ENCODE peak calls at places on chromosomes 6 and 20, in six cellular contexts. E, A, O, Q, G and K are unnamed samples.

GRCh38 chr6:3209114-3210023 is 18.1 kb downstream of the TUBB2B start:
- DNase-seq in O (peak; percentile 87), A (peak; percentile 44), G (peak; percentile 36), Q (peak; percentile 62), E (peak; percentile 60), K (no peak)

GRCh38 chr6:128739112-128739511 is 143.8 kb upstream of the LAMA2 start:
- DNase-seq in G (no peak), O (no peak), E (no peak), A (no peak), Q (no peak), K (no peak)

GRCh38 chr6:152380993-152381898 is 255.9 kb downstream of the SYNE1 start:
- DNase-seq in A (peak; percentile 63), Q (peak; percentile 86), O (no peak), E (no peak), G (peak; percentile 41), K (no peak)

GRCh38 chr6:14321992-14322772 is 204.6 kb downstream of the CD83 start:
- DNase-seq in G (no peak), Q (no peak), A (no peak), E (no peak), O (no peak), K (no peak)

GRCh38 chr6:56613247-56613851 is 29.3 kb downstream of the DST start:
- DNase-seq in Q (no peak), G (no peak), E (no peak), A (no peak), O (no peak), K (no peak)

GRCh38 chr20:11136691-11137090 is 462.9 kb upstream of the JAG1 start:
- DNase-seq in Q (no peak), A (no peak), O (no peak), G (no peak), E (no peak), K (no peak)

GRCh38 chr20:46720776-46721425 is 11.5 kb downstream of the SLC2A10 start:
- DNase-seq in A (no peak), Q (no peak), E (no peak), G (no peak), O (no peak), K (no peak)

GRCh38 chr6:165791876-165792437 is 128.9 kb upstream of the PDE10A start:
- DNase-seq in G (no peak), E (no peak), A (no peak), Q (no peak), O (no peak), K (no peak)

GRCh38 chr20:6665161-6665560 is 102.3 kb upstream of the BMP2 start:
- DNase-seq in E (no peak), A (no peak), Q (no peak), G (no peak), O (no peak), K (no peak)

GRCh38 chr20:52349806-52350205 is 158.2 kb upstream of the ZFP64 start:
- DNase-seq in Q (no peak), A (no peak), E (no peak), G (no peak), O (no peak), K (no peak)

GRCh38 chr6:79861023-79861422 is 86.3 kb downstream of the ELOVL4 start:
- DNase-seq in E (no peak), Q (no peak), A (no peak), O (no peak), G (no peak), K (peak; percentile 42)

GRCh38 chr20:61295249-61295648 is 43.2 kb downstream of the CDH4 start:
- DNase-seq in O (no peak), E (no peak), G (no peak), Q (no peak), A (no peak), K (no peak)

GRCh38 chr20:41034239-41034638 is 5.6 kb downstream of the TOP1 start:
- DNase-seq in Q (no peak), G (no peak), A (no peak), O (no peak), E (no peak), K (no peak)

GRCh38 chr6:34559651-34560365 is 3.7 kb upstream of the SPDEF start:
- DNase-seq in E (no peak), A (no peak), G (no peak), O (no peak), Q (no peak), K (no peak)

GRCh38 chr20:1945134-1945618 is 48.7 kb downstream of the PDYN start:
- DNase-seq in Q (peak; percentile 83), O (peak; percentile 6), A (peak; percentile 68), E (no peak), G (peak; percentile 35), K (no peak)

GRCh38 chr6:27593200-27593818 is 120.4 kb upstream of the ZNF184 start:
- DNase-seq in Q (peak; percentile 2), O (no peak), E (no peak), G (no peak), A (no peak), K (no peak)

GRCh38 chr6:139530551-139530950 is 156.1 kb upstream of the CITED2 start:
- DNase-seq in E (no peak), Q (no peak), A (no peak), G (no peak), O (no peak), K (no peak)

GRCh38 chr20:32482251-32483220 is 102.6 kb downstream of the NOL4L start:
- DNase-seq in Q (no peak), O (peak; percentile 75), G (peak; percentile 55), A (no peak), E (peak; percentile 15), K (no peak)

GRCh38 chr20:63163596-63164560 is 52.1 kb downstream of the YTHDF1 start:
- DNase-seq in A (no peak), G (no peak), O (no peak), E (no peak), Q (peak; percentile 92), K (no peak)

GRCh38 chr6:6386010-6386409 is 65.5 kb upstream of the F13A1 start:
- DNase-seq in O (no peak), E (no peak), G (no peak), Q (peak; percentile 60), A (no peak), K (no peak)

GRCh38 chr20:23143986-23144695 is 58.0 kb upstream of the CD93 start:
- DNase-seq in E (no peak), Q (no peak), O (no peak), G (no peak), A (no peak), K (no peak)

GRCh38 chr6:109791301-109791700 is 100.2 kb downstream of the FIG4 start:
- DNase-seq in Q (peak; percentile 25), O (no peak), G (no peak), A (no peak), E (no peak), K (no peak)

GRCh38 chr20:11274137-11274536 is 600.3 kb upstream of the JAG1 start:
- DNase-seq in G (no peak), E (no peak), Q (peak; percentile 88), O (no peak), A (no peak), K (no peak)

GRCh38 chr20:19269737-19270325 is 57.4 kb downstream of the SLC24A3 start:
- DNase-seq in G (no peak), A (no peak), E (no peak), Q (no peak), O (no peak), K (no peak)

GRCh38 chr20:20915855-20916254 is 190.3 kb downstream of the LINC00237 start:
- DNase-seq in E (no peak), A (no peak), O (no peak), G (no peak), Q (no peak), K (no peak)

GRCh38 chr6:47839645-47840044 is 57.8 kb downstream of the OPN5 start:
- DNase-seq in O (no peak), A (no peak), E (no peak), Q (no peak), G (no peak), K (no peak)

GRCh38 chr6:113596907-113597583 is 260.1 kb upstream of the MARCKS start:
- DNase-seq in G (peak; percentile 35), E (no peak), O (no peak), Q (no peak), A (no peak), K (no peak)

GRCh38 chr6:170175644-170176620 is 114.9 kb downstream of the DLL1 start:
- DNase-seq in A (no peak), O (no peak), Q (no peak), G (no peak), E (no peak), K (no peak)

GRCh38 chr6:12099623-12100022 is 87.5 kb downstream of the HIVEP1 start:
- DNase-seq in G (no peak), O (no peak), Q (no peak), E (no peak), A (no peak), K (no peak)

GRCh38 chr6:27161603-27161945 is 85.9 kb upstream of the PRSS16 start:
- DNase-seq in O (no peak), A (no peak), Q (no peak), E (no peak), G (no peak), K (no peak)

GRCh38 chr6:158660331-158660730 is 10.5 kb downstream of the SYTL3 start:
- DNase-seq in E (no peak), G (peak; percentile 52), Q (no peak), O (peak; percentile 74), A (no peak), K (no peak)

GRCh38 chr20:63657260-63657936 is 714 bp upstream of the RTEL1 start:
- DNase-seq in A (no peak), O (no peak), Q (no peak), E (no peak), G (no peak), K (no peak)

GRCh38 chr6:45327956-45328522 is at the start of gene RUNX2:
- DNase-seq in A (no peak), O (no peak), Q (peak; percentile 22), E (no peak), G (no peak), K (no peak)